ENCODE peak calls at places on chromosome 13, in eight cellular contexts. Y, X, H, D, J, Q, L and U are unnamed samples.

GRCh38 chr13:28753208-28753892 is 34.6 kb upstream of the SLC46A3 start:
- DNase-seq in Y (no peak), X (no peak), H (no peak), D (no peak), J (no peak), Q (peak), L (no peak), U (no peak)

GRCh38 chr13:109576331-109576813 is 210.0 kb downstream of the IRS2 start:
- DNase-seq in Y (no peak), X (no peak), H (no peak), D (no peak), J (no peak), Q (no peak), L (no peak), U (no peak)

GRCh38 chr13:22735381-22735995 is 445.3 kb upstream of the SGCG start:
- DNase-seq in Y (no peak), X (no peak), H (no peak), D (no peak), J (no peak), Q (no peak), L (no peak), U (no peak)

GRCh38 chr13:24292476-24292875 is 16.9 kb upstream of the C1QTNF9 start:
- DNase-seq in Y (no peak), X (no peak), H (no peak), D (no peak), J (no peak), Q (no peak), L (no peak), U (no peak)

GRCh38 chr13:110338441-110339101 is 31.5 kb downstream of the COL4A2 start:
- DNase-seq in Y (no peak), X (no peak), H (no peak), D (no peak), J (no peak), Q (no peak), L (no peak), U (no peak)

GRCh38 chr13:113820813-113821651 is 42.8 kb downstream of the GAS6 start:
- DNase-seq in Y (peak), X (no peak), H (peak), D (no peak), J (no peak), Q (peak), L (peak), U (no peak)

GRCh38 chr13:110519046-110519445 is 42.5 kb downstream of the RAB20 start:
- DNase-seq in Y (no peak), X (no peak), H (no peak), D (no peak), J (no peak), Q (no peak), L (no peak), U (no peak)

GRCh38 chr13:68234278-68234677 is 1004.1 kb upstream of the PCDH9 start:
- DNase-seq in Y (no peak), X (no peak), H (no peak), D (no peak), J (no peak), Q (no peak), L (no peak), U (no peak)

GRCh38 chr13:46492946-46493345 is 60.0 kb upstream of the LRCH1 start:
- DNase-seq in Y (no peak), X (peak), H (no peak), D (peak), J (no peak), Q (peak), L (no peak), U (peak)